ENCODE peak calls at places on chromosomes 16 and 17, in nine cellular contexts. G is G401; Z is stomach; S is activated CD8-positive, alpha-beta T cell treated with anti-CD3 and anti-CD28 coated beads for 36 hours; H is GM12865; E is heart right ventricle; C is cardiac muscle cell; D is EL; J is left ventricle myocardium superior. I is an unnamed sample.

GRCh38 chr16:11896776-11897175 is 19.0 kb downstream of the GSPT1 start:
- DNase-seq in S (no peak), H (no peak), E (no peak), C (peak), G (no peak), D (peak), Z (no peak), J (no peak), I (no peak)

GRCh38 chr17:69417545-69418483 is 3.3 kb downstream of the MAP2K6 start:
- DNase-seq in Z (no peak), H (no peak), E (no peak), S (no peak), C (no peak), D (no peak), J (no peak), G (peak), I (no peak)

GRCh38 chr16:53891409-53892139 is 187.6 kb downstream of the FTO start:
- DNase-seq in Z (no peak), C (no peak), J (no peak), D (no peak), E (no peak), G (no peak), H (no peak), S (no peak), I (no peak)

GRCh38 chr17:57862990-57863667 is 13.3 kb upstream of the MRPS23 start:
- DNase-seq in S (no peak), C (no peak), E (no peak), H (no peak), J (no peak), G (no peak), D (no peak), Z (no peak), I (no peak)

GRCh38 chr16:89805136-89805905 is 11.1 kb downstream of the FANCA start:
- DNase-seq in Z (no peak), H (no peak), G (peak), D (peak), E (no peak), S (no peak), C (no peak), J (no peak), I (no peak)

GRCh38 chr17:39340731-39341130 is 60.7 kb downstream of the FBXL20 start:
- DNase-seq in S (no peak), H (no peak), G (no peak), C (no peak), Z (no peak), E (no peak), D (no peak), J (no peak), I (no peak)

GRCh38 chr16:81562174-81562849 is 117.7 kb downstream of the CMIP start:
- DNase-seq in Z (no peak), D (peak), E (no peak), G (no peak), J (no peak), C (no peak), S (no peak), H (no peak), I (no peak)

GRCh38 chr16:1430759-1431496 is at the start of gene PERCC1:
- DNase-seq in D (no peak), G (peak), E (no peak), S (no peak), C (no peak), Z (peak), J (no peak), H (no peak), I (no peak)

GRCh38 chr16:84254080-84254479 is 14.3 kb upstream of the KCNG4 start:
- DNase-seq in G (no peak), H (no peak), S (no peak), D (no peak), C (no peak), J (no peak), E (no peak), Z (no peak), I (no peak)

GRCh38 chr16:30163538-30163937 is 19.9 kb upstream of the CORO1A start:
- DNase-seq in E (no peak), S (no peak), J (no peak), C (no peak), G (no peak), D (no peak), H (no peak), Z (no peak), I (no peak)

GRCh38 chr16:1542533-1542932 is 9.1 kb downstream of the TMEM204 start:
- DNase-seq in J (no peak), G (no peak), S (no peak), Z (no peak), H (no peak), E (no peak), C (no peak), D (no peak), I (no peak)

I was measured in left ventricle myocardium inferior.